ENCODE peak calls at places on chromosomes 2 and 18, in six cellular contexts. E, G, A, Y, M and U are unnamed samples.

GRCh38 chr18:62341423-62341920 is 16.4 kb downstream of the TNFRSF11A start:
- DNase-seq in M (no peak), G (no peak), E (no peak), Y (no peak), A (no peak), U (no peak)

GRCh38 chr2:73374243-73374642 is 11.4 kb upstream of the ALMS1 start:
- DNase-seq in M (no peak), G (no peak), E (no peak), A (no peak), Y (no peak), U (no peak)

GRCh38 chr2:113812204-113812603 is 55.8 kb upstream of the SLC35F5 start:
- DNase-seq in M (no peak), Y (peak; percentile 31), G (no peak), E (peak; percentile 43), A (no peak), U (no peak)

GRCh38 chr2:70523672-70523995 is 30.0 kb downstream of the TGFA start:
- DNase-seq in G (no peak), E (no peak), M (no peak), Y (no peak), A (no peak), U (no peak)

GRCh38 chr2:48457227-48457626 is 72.7 kb upstream of the STON1 start:
- DNase-seq in G (no peak), Y (no peak), E (no peak), M (no peak), A (no peak), U (no peak)

GRCh38 chr2:113089907-113090306 is 22.1 kb downstream of the IL1F10 start:
- DNase-seq in G (no peak), A (no peak), E (no peak), M (no peak), Y (no peak), U (no peak)

GRCh38 chr2:133605031-133605773 is 36.9 kb upstream of the NCKAP5 start:
- DNase-seq in G (no peak), Y (no peak), E (no peak), A (no peak), M (no peak), U (no peak)

GRCh38 chr2:3606370-3607124 is 11.6 kb downstream of the COLEC11 start:
- DNase-seq in A (no peak), G (no peak), Y (peak; percentile 21), M (no peak), E (no peak), U (no peak)

GRCh38 chr18:63747006-63747405 is 28.2 kb upstream of the SERPINB7 start:
- DNase-seq in G (no peak), M (no peak), Y (no peak), A (no peak), E (no peak), U (no peak)

GRCh38 chr18:63736856-63737255 is 34.1 kb downstream of the SERPINB11 start:
- DNase-seq in Y (no peak), A (no peak), G (peak; percentile 8), E (no peak), M (no peak), U (no peak)

GRCh38 chr18:63741769-63742168 is 33.4 kb upstream of the SERPINB7 start:
- DNase-seq in E (no peak), G (no peak), Y (no peak), M (no peak), A (no peak), U (no peak)
- TF ChIP-seq CTCF in E (no peak), G (peak; percentile 22), Y (no peak), M (no peak), A (no peak), U (peak; percentile 43)

DNA sequence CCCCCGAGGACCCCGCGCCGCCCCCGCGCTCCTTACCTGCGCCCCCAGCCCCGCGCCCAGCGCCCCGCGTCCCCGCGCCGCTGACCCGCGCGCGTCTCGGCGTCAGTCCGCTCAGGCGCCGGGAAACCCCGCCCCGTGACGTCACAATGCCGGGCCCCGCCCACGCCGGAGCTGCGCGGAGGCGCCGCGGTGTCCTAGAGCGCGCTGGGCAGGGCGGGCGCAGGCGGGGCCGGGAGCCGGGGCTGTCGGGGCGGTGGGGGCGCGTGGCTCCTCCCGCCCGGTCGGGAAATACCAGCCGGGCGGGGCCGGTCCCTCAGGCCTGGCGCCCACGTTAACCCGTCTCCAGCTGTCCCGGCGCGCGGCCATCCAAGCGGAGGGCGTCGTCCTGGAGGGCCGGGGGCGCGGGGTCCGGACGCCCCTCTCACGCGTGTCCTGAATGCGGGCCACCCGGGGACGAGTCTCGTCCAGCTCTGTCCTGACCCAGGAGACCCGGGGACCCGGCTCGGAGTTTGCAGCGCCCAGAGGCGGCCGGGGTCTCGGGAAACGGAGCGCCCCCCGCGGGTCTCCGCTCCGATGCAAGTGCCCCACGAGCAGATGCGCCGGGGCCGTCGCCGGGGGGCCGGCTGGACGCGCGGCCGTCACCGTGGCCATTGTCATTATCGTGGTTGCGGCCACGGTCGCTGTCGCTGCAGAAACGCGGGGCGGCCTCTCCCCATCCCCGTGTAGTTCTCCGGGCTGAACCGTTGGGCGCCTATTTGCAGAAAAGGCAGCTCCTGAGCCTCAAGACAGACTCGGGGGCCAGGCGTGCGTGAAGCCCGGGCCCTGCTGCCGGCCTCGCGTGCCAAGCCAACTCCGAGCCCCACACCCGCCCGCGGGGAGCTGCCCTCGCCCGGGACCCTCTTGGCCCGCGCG is at the start of gene SLC66A2:
- DNase-seq in A (peak; percentile 93), M (peak; percentile 96), Y (peak; percentile 92), G (peak; percentile 43), E (peak; percentile 93), U (peak; percentile 97)
- TF ChIP-seq POLR2A in A (no peak), M (peak; percentile 61), Y (peak; percentile 39), G (peak; percentile 54), E (peak; percentile 35), U (peak; percentile 82)

DNA sequence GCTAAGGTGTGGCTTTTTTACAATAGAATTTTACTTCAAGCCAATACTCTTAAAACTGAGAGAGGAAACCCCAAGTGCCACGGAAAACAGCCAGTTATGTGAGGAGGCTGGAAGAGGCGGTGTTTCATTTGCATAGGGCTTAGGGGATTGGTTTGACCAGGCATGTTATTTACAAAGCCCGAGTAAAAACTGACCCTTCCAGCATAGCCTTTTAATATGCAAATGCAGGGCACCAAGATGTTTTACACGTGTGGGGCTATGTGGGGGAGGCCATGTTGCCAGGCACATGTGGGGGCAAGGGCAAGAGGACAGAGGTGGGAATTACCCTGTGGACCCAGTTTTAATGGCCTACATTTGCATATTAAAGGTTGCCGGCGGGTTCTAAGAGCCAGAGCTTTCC is 11.5 kb upstream of the SUMO1 start:
- DNase-seq in G (no peak), Y (no peak), M (no peak), E (no peak), A (no peak), U (no peak)
- H3K27ac ChIP-seq in G (no peak overlapping the region), Y (no peak overlapping the region), M (no peak overlapping the region), E (no peak overlapping the region), A (no peak overlapping the region), U (no peak overlapping the region)

GRCh38 chr2:28390241-28390856 is 2.3 kb upstream of the FOSL2 start:
- DNase-seq in Y (peak; percentile 94), M (peak; percentile 97), E (peak; percentile 88), A (peak; percentile 95), G (peak; percentile 88), U (peak; percentile 93)

GRCh38 chr2:28390857-28391563 is 1.6 kb upstream of the FOSL2 start:
- DNase-seq in Y (peak; percentile 90), A (peak; percentile 79), E (peak; percentile 84), G (peak; percentile 72), M (peak; percentile 95), U (peak; percentile 83)

GRCh38 chr2:28393115-28393836 is 618 bp downstream of the FOSL2 start:
- DNase-seq in Y (peak; percentile 72), E (peak; percentile 53), M (peak; percentile 81), G (no peak), A (peak; percentile 73), U (peak; percentile 80)

GRCh38 chr2:28392297-28393114 is at the start of gene FOSL2:
- DNase-seq in M (peak; percentile 96), Y (peak; percentile 98), E (peak; percentile 97), A (peak; percentile 94), G (peak; percentile 98), U (peak; percentile 98)

GRCh38 chr2:28391564-28392296 is 928 bp upstream of the FOSL2 start:
- DNase-seq in Y (peak; percentile 94), A (peak; percentile 93), G (peak; percentile 82), E (peak; percentile 94), M (peak; percentile 94), U (peak; percentile 94)
- TF ChIP-seq CTCF in Y (no peak), A (no peak), G (peak; percentile 45), E (no peak), M (peak; percentile 5), U (no peak)

GRCh38 chr2:84906900-84907714 is 1.7 kb downstream of the TMSB10 start:
- DNase-seq in G (peak; percentile 93), E (peak; percentile 70), A (no peak), Y (peak; percentile 63), M (peak; percentile 71), U (peak; percentile 61)

GRCh38 chr2:84906108-84906899 is 848 bp downstream of the TMSB10 start:
- DNase-seq in Y (peak; percentile 44), A (no peak), E (peak; percentile 28), M (peak; percentile 66), G (no peak), U (peak; percentile 61)

GRCh38 chr2:84904151-84904550 is 1.3 kb upstream of the TMSB10 start:
- DNase-seq in G (no peak), Y (no peak), A (no peak), M (no peak), E (no peak), U (no peak)

GRCh38 chr2:84904717-84905174 is 710 bp upstream of the TMSB10 start:
- DNase-seq in G (no peak), Y (peak; percentile 75), A (peak; percentile 69), E (peak; percentile 95), M (peak; percentile 91), U (peak; percentile 62)

GRCh38 chr2:84905181-84906107 is at the start of gene TMSB10:
- DNase-seq in E (peak; percentile 92), Y (peak; percentile 88), G (peak; percentile 82), A (peak; percentile 89), M (peak; percentile 95), U (peak; percentile 92)
- TF ChIP-seq POLR2A in E (peak; percentile 65), Y (peak; percentile 95), G (peak; percentile 98), A (peak; percentile 79), M (peak; percentile 85), U (peak; percentile 98)

GRCh38 chr2:130826419-130826818 is 10.3 kb upstream of the ARHGEF4 start:
- DNase-seq in G (no peak), M (no peak), A (no peak), E (no peak), Y (no peak), U (peak; percentile 31)

GRCh38 chr2:130825972-130826253 is 10.8 kb upstream of the ARHGEF4 start:
- DNase-seq in A (no peak), G (no peak), E (no peak), Y (no peak), M (no peak), U (peak; percentile 39)

GRCh38 chr2:130824492-130825061 is 12.1 kb upstream of the ARHGEF4 start:
- DNase-seq in Y (no peak), M (no peak), A (no peak), E (no peak), G (peak; percentile 78), U (no peak)

GRCh38 chr2:130823886-130824491 is 12.7 kb upstream of the ARHGEF4 start:
- DNase-seq in E (no peak), G (no peak), A (no peak), Y (no peak), M (no peak), U (no peak)

GRCh38 chr2:130825231-130825971 is 11.3 kb upstream of the ARHGEF4 start:
- DNase-seq in M (no peak), G (no peak), A (no peak), Y (no peak), E (no peak), U (no peak)
- H3K27ac ChIP-seq in M (no peak overlapping the region), G (peak overlapping the region; percentile 76), A (no peak overlapping the region), Y (no peak overlapping the region), E (no peak overlapping the region), U (no peak overlapping the region)